ENCODE peak calls at places on chromosomes 12 and 14, in nine cellular contexts. I is pancreas, S is endodermal cell, X is foreskin keratinocyte, N is prostate gland, G is heart right ventricle, Z is sigmoid colon, W is body of pancreas, K is OCI-LY7. O is an unnamed sample.
A peak's percentile ranks its signal among the peaks of the same experiment; 100 is the strongest.

GRCh38 chr14:73280903-73281302 is 43.6 kb downstream of the PAPLN start:
- DNase-seq in X (no peak), Z (no peak), I (no peak), N (no peak), S (no peak), G (no peak), K (no peak), W (no peak), O (no peak)

GRCh38 chr12:68912916-68913315 is 20.1 kb downstream of the CPM start:
- DNase-seq in S (peak; percentile 55), W (no peak), Z (no peak), K (no peak), G (no peak), X (no peak), I (no peak), N (no peak), O (no peak)

GRCh38 chr12:12282761-12283160 is 15.9 kb upstream of the LRP6 start:
- DNase-seq in G (no peak), S (no peak), X (peak; percentile 69), Z (no peak), I (no peak), K (no peak), W (no peak), N (no peak), O (peak; percentile 23)

GRCh38 chr14:63454863-63455622 is 88.1 kb downstream of the PPP2R5E start:
- DNase-seq in G (no peak), W (peak; percentile 30), X (no peak), Z (no peak), S (no peak), I (no peak), N (no peak), K (no peak), O (no peak)

GRCh38 chr14:48331421-48331820 is 656.0 kb upstream of the MDGA2 start:
- DNase-seq in G (no peak), S (no peak), W (no peak), I (no peak), K (no peak), Z (no peak), X (peak; percentile 44), N (no peak), O (peak; percentile 4)

GRCh38 chr14:36217732-36218131 is 41.2 kb upstream of the PTCSC3 start:
- DNase-seq in Z (no peak), N (no peak), K (no peak), W (no peak), G (no peak), I (no peak), S (no peak), X (peak; percentile 22), O (no peak)

GRCh38 chr12:21818627-21819026 is 44.1 kb upstream of the KCNJ8 start:
- DNase-seq in S (no peak), K (no peak), G (no peak), X (peak; percentile 82), Z (no peak), W (no peak), I (no peak), N (peak; percentile 17), O (peak; percentile 4)

GRCh38 chr14:95218472-95219193 is 61.3 kb upstream of the DICER1 start:
- DNase-seq in K (no peak), I (no peak), N (no peak), G (no peak), W (no peak), Z (peak; percentile 25), S (peak; percentile 82), X (no peak), O (no peak)

GRCh38 chr12:93127582-93128331 is 198.7 kb upstream of the EEA1 start:
- DNase-seq in N (peak; percentile 85), K (no peak), Z (peak; percentile 91), S (peak; percentile 75), G (peak; percentile 82), I (peak; percentile 52), W (peak; percentile 74), X (peak; percentile 87), O (peak; percentile 60)

DNA sequence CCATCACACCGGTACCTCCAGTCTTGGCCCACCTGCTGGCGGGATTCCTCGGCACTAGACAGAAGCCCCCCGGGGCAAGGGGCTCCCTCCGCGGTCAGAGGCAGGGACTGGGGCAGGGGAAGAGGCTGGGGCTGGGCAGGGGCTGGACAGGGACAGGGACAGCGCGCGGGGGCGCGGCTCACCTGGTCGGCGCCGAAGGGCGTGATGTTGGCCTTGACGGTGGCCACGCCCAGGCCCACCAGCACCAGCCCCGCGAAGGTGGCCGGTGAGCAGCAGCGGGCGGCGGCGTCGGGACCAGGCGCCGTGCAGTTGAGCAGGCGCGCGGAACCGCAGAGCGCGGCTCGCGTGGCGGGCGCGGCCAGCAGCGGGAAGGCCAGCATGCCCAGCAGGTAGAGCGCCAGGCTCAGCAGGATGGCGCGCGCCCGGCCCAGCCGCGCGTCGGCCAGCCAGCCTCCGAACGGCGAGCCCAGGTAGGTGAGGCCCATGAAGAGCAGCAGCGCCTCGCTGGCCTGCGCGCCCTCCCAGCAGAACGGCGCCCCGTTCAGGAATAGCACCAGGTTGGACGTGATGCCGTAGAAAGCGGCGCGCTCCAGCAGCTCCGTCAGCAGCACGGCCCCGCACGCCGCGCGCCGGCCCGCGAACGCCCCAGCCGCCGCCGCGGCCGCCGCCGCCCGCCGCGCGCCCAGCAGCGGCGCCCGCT is 392 bp downstream of the SLC15A4 start:
- DNase-seq in G (no peak), Z (no peak), S (peak; percentile 91), K (no peak), I (peak; percentile 18), W (peak; percentile 41), N (peak; percentile 28), X (no peak), O (peak; percentile 20)
- TF ChIP-seq CTCF in G (no peak), Z (no peak), S (no peak), K (no peak), I (no peak), W (no peak), N (no peak), X (no peak), O (no peak)

GRCh38 chr12:109963743-109964429 is 32.3 kb downstream of the GIT2 start:
- DNase-seq in X (no peak), S (no peak), W (peak; percentile 57), Z (no peak), G (peak; percentile 14), N (peak; percentile 60), K (no peak), I (no peak), O (no peak)

GRCh38 chr12:109961612-109962011 is 34.6 kb downstream of the GIT2 start:
- DNase-seq in G (no peak), N (no peak), X (no peak), K (no peak), Z (no peak), W (no peak), I (no peak), S (no peak), O (no peak)

GRCh38 chr12:109961201-109961600 is 35.0 kb downstream of the GIT2 start:
- DNase-seq in K (no peak), N (no peak), I (no peak), Z (no peak), W (no peak), S (no peak), G (no peak), X (no peak), O (no peak)

GRCh38 chr12:109962388-109962787 is 33.8 kb downstream of the GIT2 start:
- DNase-seq in Z (no peak), G (no peak), N (no peak), X (no peak), W (no peak), K (no peak), S (peak; percentile 71), I (no peak), O (no peak)

GRCh38 chr12:109963330-109963729 is 32.8 kb downstream of the GIT2 start:
- DNase-seq in K (no peak), X (no peak), N (no peak), Z (no peak), G (no peak), I (no peak), S (no peak), W (no peak), O (no peak)
- H3K27ac ChIP-seq in K (no peak overlapping the region), X (no peak overlapping the region), N (no peak overlapping the region), Z (no peak overlapping the region), G (no peak overlapping the region), I (no peak overlapping the region), S (no peak overlapping the region), W (no peak overlapping the region), O (no peak overlapping the region)

GRCh38 chr12:44334347-44334746 is 498.5 kb downstream of the TMEM117 start:
- DNase-seq in X (peak; percentile 59), S (no peak), W (no peak), N (no peak), G (no peak), Z (no peak), K (no peak), I (no peak), O (no peak)
- TF ChIP-seq CTCF in X (no peak), S (no peak), W (no peak), N (no peak), G (no peak), Z (no peak), K (no peak), I (no peak), O (no peak)

GRCh38 chr12:1576410-1577240 is 17.8 kb downstream of the FBXL14 start:
- DNase-seq in S (peak; percentile 64), G (peak; percentile 55), W (peak; percentile 26), N (peak; percentile 54), K (no peak), I (peak; percentile 23), X (no peak), Z (peak; percentile 77), O (no peak)
- H3K27ac ChIP-seq in S (peak overlapping the region; percentile 18), G (peak overlapping the region; percentile 46), W (peak overlapping the region; percentile 33), N (peak overlapping the region; percentile 81), K (no peak overlapping the region), I (peak overlapping the region; percentile 11), X (no peak overlapping the region), Z (peak overlapping the region; percentile 76), O (no peak overlapping the region)

GRCh38 chr12:101490286-101490920 is 15.3 kb downstream of the SPIC start:
- DNase-seq in K (peak; percentile 61), N (peak; percentile 36), I (peak; percentile 25), G (peak; percentile 5), W (peak; percentile 59), S (peak; percentile 87), Z (no peak), X (peak; percentile 17), O (peak; percentile 29)
- TF ChIP-seq CTCF in K (peak; percentile 83), N (peak; percentile 27), I (no peak), G (peak; percentile 57), W (peak; percentile 37), S (peak; percentile 86), Z (peak; percentile 26), X (peak; percentile 56), O (peak; percentile 8)

GRCh38 chr12:89793946-89794345 is 85.3 kb upstream of the ATP2B1 start:
- DNase-seq in K (no peak), N (no peak), W (no peak), Z (no peak), X (no peak), G (no peak), I (no peak), S (no peak), O (no peak)
- H3K27ac ChIP-seq in K (no peak overlapping the region), N (no peak overlapping the region), W (no peak overlapping the region), Z (no peak overlapping the region), X (no peak overlapping the region), G (no peak overlapping the region), I (no peak overlapping the region), S (no peak overlapping the region), O (no peak overlapping the region)